ENCODE peak calls at places on chromosomes 2 and 18, in seven cellular contexts. One of them, this sample, is unnamed.

GRCh38 chr2:108315408-108316193 is 26.9 kb downstream of the SULT1C2 start:
- DNase-seq in activated CD8-positive, alpha-beta T cell treated with anti-CD3 and anti-CD28 coated beads for 36 hours: no peak
- DNase-seq in lower leg skin: no peak
- DNase-seq in HFF-Myc: no peak
- DNase-seq in mammary epithelial cell: peak
- DNase-seq in heart left ventricle: no peak
- DNase-seq in astrocyte of the spinal cord: no peak
- DNase-seq in this sample: no peak

GRCh38 chr18:22933958-22934423 is 863 bp downstream of the RBBP8 start:
- DNase-seq in activated CD8-positive, alpha-beta T cell treated with anti-CD3 and anti-CD28 coated beads for 36 hours: no peak
- DNase-seq in astrocyte of the spinal cord: no peak
- DNase-seq in mammary epithelial cell: no peak
- DNase-seq in heart left ventricle: no peak
- DNase-seq in HFF-Myc: no peak
- DNase-seq in lower leg skin: no peak
- DNase-seq in this sample: no peak

GRCh38 chr2:84801816-84802215 is 79.1 kb downstream of the TRABD2A start:
- DNase-seq in heart left ventricle: no peak
- DNase-seq in activated CD8-positive, alpha-beta T cell treated with anti-CD3 and anti-CD28 coated beads for 36 hours: no peak
- DNase-seq in mammary epithelial cell: no peak
- DNase-seq in lower leg skin: no peak
- DNase-seq in astrocyte of the spinal cord: no peak
- DNase-seq in HFF-Myc: no peak
- DNase-seq in this sample: no peak

GRCh38 chr18:69002233-69002632 is 204.4 kb downstream of the CCDC102B start:
- DNase-seq in lower leg skin: no peak
- DNase-seq in astrocyte of the spinal cord: no peak
- DNase-seq in mammary epithelial cell: no peak
- DNase-seq in HFF-Myc: no peak
- DNase-seq in heart left ventricle: no peak
- DNase-seq in activated CD8-positive, alpha-beta T cell treated with anti-CD3 and anti-CD28 coated beads for 36 hours: peak
- DNase-seq in this sample: no peak

GRCh38 chr2:222336442-222336841 is 37.6 kb upstream of the PAX3 start:
- DNase-seq in astrocyte of the spinal cord: no peak
- DNase-seq in HFF-Myc: no peak
- DNase-seq in mammary epithelial cell: no peak
- DNase-seq in heart left ventricle: no peak
- DNase-seq in activated CD8-positive, alpha-beta T cell treated with anti-CD3 and anti-CD28 coated beads for 36 hours: no peak
- DNase-seq in lower leg skin: no peak
- DNase-seq in this sample: no peak

GRCh38 chr18:12308386-12309100 is 502 bp downstream of the TUBB6 start:
- DNase-seq in lower leg skin: peak
- DNase-seq in mammary epithelial cell: peak
- DNase-seq in astrocyte of the spinal cord: peak
- DNase-seq in HFF-Myc: no peak
- DNase-seq in activated CD8-positive, alpha-beta T cell treated with anti-CD3 and anti-CD28 coated beads for 36 hours: peak
- DNase-seq in heart left ventricle: peak
- DNase-seq in this sample: peak

GRCh38 chr18:614980-615607 is 18.3 kb downstream of the CLUL1 start:
- DNase-seq in activated CD8-positive, alpha-beta T cell treated with anti-CD3 and anti-CD28 coated beads for 36 hours: no peak
- DNase-seq in mammary epithelial cell: no peak
- DNase-seq in astrocyte of the spinal cord: no peak
- DNase-seq in heart left ventricle: no peak
- DNase-seq in lower leg skin: no peak
- DNase-seq in HFF-Myc: no peak
- DNase-seq in this sample: no peak

GRCh38 chr2:172518995-172519394 is 36.9 kb upstream of the PDK1 start:
- DNase-seq in heart left ventricle: no peak
- DNase-seq in astrocyte of the spinal cord: no peak
- DNase-seq in mammary epithelial cell: no peak
- DNase-seq in HFF-Myc: no peak
- DNase-seq in activated CD8-positive, alpha-beta T cell treated with anti-CD3 and anti-CD28 coated beads for 36 hours: no peak
- DNase-seq in lower leg skin: no peak
- DNase-seq in this sample: no peak

GRCh38 chr2:39069890-39070289 is 51.0 kb downstream of the SOS1 start:
- DNase-seq in astrocyte of the spinal cord: no peak
- DNase-seq in HFF-Myc: no peak
- DNase-seq in mammary epithelial cell: no peak
- DNase-seq in heart left ventricle: no peak
- DNase-seq in activated CD8-positive, alpha-beta T cell treated with anti-CD3 and anti-CD28 coated beads for 36 hours: no peak
- DNase-seq in lower leg skin: no peak
- DNase-seq in this sample: no peak

GRCh38 chr2:112055833-112056625 is 960 bp downstream of the TMEM87B start:
- DNase-seq in activated CD8-positive, alpha-beta T cell treated with anti-CD3 and anti-CD28 coated beads for 36 hours: peak
- DNase-seq in mammary epithelial cell: peak
- DNase-seq in heart left ventricle: peak
- DNase-seq in lower leg skin: peak
- DNase-seq in HFF-Myc: peak
- DNase-seq in astrocyte of the spinal cord: peak
- DNase-seq in this sample: no peak

GRCh38 chr2:97774425-97774824 is 61.0 kb downstream of the ZAP70 start:
- DNase-seq in mammary epithelial cell: no peak
- DNase-seq in HFF-Myc: no peak
- DNase-seq in astrocyte of the spinal cord: no peak
- DNase-seq in activated CD8-positive, alpha-beta T cell treated with anti-CD3 and anti-CD28 coated beads for 36 hours: no peak
- DNase-seq in lower leg skin: no peak
- DNase-seq in heart left ventricle: no peak
- DNase-seq in this sample: no peak

GRCh38 chr2:35783723-35784122 is 571.9 kb upstream of the CRIM1 start:
- DNase-seq in activated CD8-positive, alpha-beta T cell treated with anti-CD3 and anti-CD28 coated beads for 36 hours: no peak
- DNase-seq in lower leg skin: no peak
- DNase-seq in heart left ventricle: no peak
- DNase-seq in astrocyte of the spinal cord: peak
- DNase-seq in HFF-Myc: no peak
- DNase-seq in mammary epithelial cell: no peak
- DNase-seq in this sample: no peak

DNA sequence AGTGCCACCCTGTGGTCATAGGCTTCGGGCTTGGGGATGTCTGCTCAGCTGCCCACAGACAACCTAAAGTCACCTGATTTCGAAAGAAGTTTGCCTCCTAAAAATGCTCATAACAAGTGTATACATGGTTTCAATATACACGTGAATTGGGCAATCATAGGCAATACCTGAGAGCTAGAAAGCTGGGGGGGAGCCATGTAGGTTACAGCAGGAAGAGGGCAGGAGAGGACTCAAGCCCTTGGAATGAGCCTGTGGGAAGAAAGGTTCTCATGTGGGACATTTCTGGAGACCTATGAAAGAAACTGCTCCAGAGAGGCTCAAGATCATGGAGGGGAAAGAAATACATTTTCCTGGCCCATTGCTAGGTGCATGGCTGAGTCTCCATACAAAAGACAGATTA is 109.7 kb downstream of the ACOXL start:
- DNase-seq in activated CD8-positive, alpha-beta T cell treated with anti-CD3 and anti-CD28 coated beads for 36 hours: no peak
- DNase-seq in astrocyte of the spinal cord: no peak
- DNase-seq in lower leg skin: no peak
- DNase-seq in mammary epithelial cell: peak
- DNase-seq in heart left ventricle: no peak
- DNase-seq in HFF-Myc: no peak
- DNase-seq in this sample: no peak
- TF ChIP-seq CTCF in activated CD8-positive, alpha-beta T cell treated with anti-CD3 and anti-CD28 coated beads for 36 hours: no peak
- TF ChIP-seq CTCF in astrocyte of the spinal cord: no peak
- TF ChIP-seq CTCF in lower leg skin: no peak
- TF ChIP-seq CTCF in mammary epithelial cell: peak
- TF ChIP-seq CTCF in heart left ventricle: no peak
- TF ChIP-seq CTCF in HFF-Myc: no peak
- TF ChIP-seq CTCF in this sample: no peak

DNA sequence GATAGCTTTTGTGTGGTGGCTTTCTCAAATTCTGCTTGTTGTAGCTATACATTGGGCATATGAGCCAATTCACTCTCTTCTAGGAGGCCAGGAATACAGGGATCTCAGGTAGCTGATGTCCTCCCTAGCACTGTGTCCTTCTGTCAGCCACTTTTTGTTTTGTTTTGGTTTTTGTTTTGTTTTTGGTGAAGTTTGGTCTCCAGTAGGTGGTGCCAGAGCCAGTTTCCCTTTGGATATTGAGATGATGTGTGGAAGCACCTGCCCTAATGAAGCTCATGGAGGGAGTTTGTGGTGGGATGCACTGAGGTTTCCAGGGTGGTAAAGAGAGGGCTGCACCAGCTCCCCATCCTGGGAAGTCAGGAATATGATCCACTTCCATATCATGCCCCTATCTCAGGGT is 100.5 kb upstream of the VWC2L start:
- DNase-seq in mammary epithelial cell: peak
- DNase-seq in astrocyte of the spinal cord: no peak
- DNase-seq in HFF-Myc: no peak
- DNase-seq in heart left ventricle: no peak
- DNase-seq in activated CD8-positive, alpha-beta T cell treated with anti-CD3 and anti-CD28 coated beads for 36 hours: no peak
- DNase-seq in lower leg skin: no peak
- DNase-seq in this sample: no peak
- TF ChIP-seq CTCF in mammary epithelial cell: peak
- TF ChIP-seq CTCF in astrocyte of the spinal cord: peak
- TF ChIP-seq CTCF in HFF-Myc: no peak
- TF ChIP-seq CTCF in heart left ventricle: no peak
- TF ChIP-seq CTCF in activated CD8-positive, alpha-beta T cell treated with anti-CD3 and anti-CD28 coated beads for 36 hours: no peak
- TF ChIP-seq CTCF in lower leg skin: no peak
- TF ChIP-seq CTCF in this sample: peak

DNA sequence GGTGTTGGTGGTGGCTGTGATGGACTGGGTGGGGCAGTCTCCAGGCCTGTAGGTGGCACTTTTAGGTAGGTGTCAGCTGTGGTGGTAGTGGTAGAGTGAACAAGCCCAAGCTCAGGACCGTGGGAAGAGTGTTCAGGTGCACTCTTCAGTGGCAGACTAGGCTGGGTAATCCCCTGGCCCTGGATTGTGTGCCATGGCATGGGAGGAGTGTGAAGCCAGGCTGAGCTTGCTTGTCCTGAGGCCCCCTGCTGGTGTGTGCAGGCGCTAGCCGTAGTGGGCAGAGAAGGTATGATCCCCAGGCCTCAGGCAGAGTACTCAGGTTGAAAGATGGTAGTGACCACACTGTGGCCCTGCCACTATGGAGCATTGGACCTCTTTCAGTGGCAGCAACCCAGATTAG is 850.3 kb downstream of the DSC3 start:
- DNase-seq in activated CD8-positive, alpha-beta T cell treated with anti-CD3 and anti-CD28 coated beads for 36 hours: peak
- DNase-seq in HFF-Myc: no peak
- DNase-seq in lower leg skin: no peak
- DNase-seq in heart left ventricle: no peak
- DNase-seq in mammary epithelial cell: no peak
- DNase-seq in astrocyte of the spinal cord: no peak
- DNase-seq in this sample: no peak
- TF ChIP-seq CTCF in activated CD8-positive, alpha-beta T cell treated with anti-CD3 and anti-CD28 coated beads for 36 hours: no peak
- TF ChIP-seq CTCF in HFF-Myc: no peak
- TF ChIP-seq CTCF in lower leg skin: no peak
- TF ChIP-seq CTCF in heart left ventricle: no peak
- TF ChIP-seq CTCF in mammary epithelial cell: no peak
- TF ChIP-seq CTCF in astrocyte of the spinal cord: no peak
- TF ChIP-seq CTCF in this sample: no peak

GRCh38 chr2:214079032-214079431 is 331.8 kb upstream of the VWC2L start:
- DNase-seq in lower leg skin: no peak
- DNase-seq in astrocyte of the spinal cord: no peak
- DNase-seq in mammary epithelial cell: no peak
- DNase-seq in heart left ventricle: no peak
- DNase-seq in activated CD8-positive, alpha-beta T cell treated with anti-CD3 and anti-CD28 coated beads for 36 hours: no peak
- DNase-seq in HFF-Myc: no peak
- DNase-seq in this sample: no peak
- TF ChIP-seq CTCF in lower leg skin: no peak
- TF ChIP-seq CTCF in astrocyte of the spinal cord: no peak
- TF ChIP-seq CTCF in mammary epithelial cell: peak
- TF ChIP-seq CTCF in heart left ventricle: no peak
- TF ChIP-seq CTCF in activated CD8-positive, alpha-beta T cell treated with anti-CD3 and anti-CD28 coated beads for 36 hours: no peak
- TF ChIP-seq CTCF in HFF-Myc: no peak
- TF ChIP-seq CTCF in this sample: no peak

GRCh38 chr2:14387332-14387731 is 245.2 kb upstream of the LRATD1 start:
- DNase-seq in lower leg skin: no peak
- DNase-seq in activated CD8-positive, alpha-beta T cell treated with anti-CD3 and anti-CD28 coated beads for 36 hours: no peak
- DNase-seq in astrocyte of the spinal cord: no peak
- DNase-seq in heart left ventricle: no peak
- DNase-seq in mammary epithelial cell: no peak
- DNase-seq in HFF-Myc: no peak
- DNase-seq in this sample: no peak

GRCh38 chr2:14388724-14389123 is 243.8 kb upstream of the LRATD1 start:
- DNase-seq in mammary epithelial cell: no peak
- DNase-seq in lower leg skin: no peak
- DNase-seq in HFF-Myc: no peak
- DNase-seq in activated CD8-positive, alpha-beta T cell treated with anti-CD3 and anti-CD28 coated beads for 36 hours: no peak
- DNase-seq in astrocyte of the spinal cord: no peak
- DNase-seq in heart left ventricle: no peak
- DNase-seq in this sample: no peak

DNA sequence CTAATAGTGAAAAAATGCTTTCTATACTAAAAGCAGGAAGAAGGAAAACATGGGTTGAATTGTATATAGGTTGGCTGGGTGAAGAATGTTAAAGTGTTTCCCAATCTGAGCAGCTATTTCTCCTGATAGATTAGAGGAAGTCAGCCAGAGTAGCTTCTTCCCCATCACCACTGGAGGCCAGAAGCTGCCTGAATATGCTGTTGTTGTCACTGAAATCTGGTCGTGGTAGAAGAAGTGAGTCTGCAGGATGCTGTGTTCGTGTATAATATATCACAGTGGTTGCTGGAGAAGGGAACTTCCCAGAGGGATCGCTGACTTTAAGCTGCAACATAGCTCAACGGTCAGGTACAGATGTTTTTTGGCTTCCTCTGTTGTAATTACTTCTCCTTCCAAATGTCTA is 247.5 kb upstream of the LRATD1 start:
- DNase-seq in heart left ventricle: no peak
- DNase-seq in activated CD8-positive, alpha-beta T cell treated with anti-CD3 and anti-CD28 coated beads for 36 hours: no peak
- DNase-seq in mammary epithelial cell: peak
- DNase-seq in astrocyte of the spinal cord: no peak
- DNase-seq in HFF-Myc: no peak
- DNase-seq in lower leg skin: no peak
- DNase-seq in this sample: no peak
- TF ChIP-seq CTCF in heart left ventricle: no peak
- TF ChIP-seq CTCF in activated CD8-positive, alpha-beta T cell treated with anti-CD3 and anti-CD28 coated beads for 36 hours: no peak
- TF ChIP-seq CTCF in mammary epithelial cell: peak
- TF ChIP-seq CTCF in astrocyte of the spinal cord: peak
- TF ChIP-seq CTCF in HFF-Myc: no peak
- TF ChIP-seq CTCF in lower leg skin: no peak
- TF ChIP-seq CTCF in this sample: no peak